ENCODE peak calls at places on chromosome 13, in four cellular contexts. G, N, E and R are unnamed samples.

GRCh38 chr13:41268764-41269163 is 5.4 kb upstream of the MTRF1 start:
- DNase-seq in E (peak; percentile 25), G (peak; percentile 59), N (peak; percentile 28), R (no peak)

GRCh38 chr13:67139551-67139950 is 90.6 kb downstream of the PCDH9 start:
- DNase-seq in N (no peak), E (no peak), G (no peak), R (no peak)

GRCh38 chr13:97043302-97043701 is 49.0 kb upstream of the OXGR1 start:
- DNase-seq in N (no peak), E (peak; percentile 84), G (no peak), R (no peak)

GRCh38 chr13:64453831-64454230 is 2776.3 kb downstream of the PCDH9 start:
- DNase-seq in G (peak; percentile 65), E (no peak), N (no peak), R (no peak)

GRCh38 chr13:41231786-41232185 is 31.6 kb downstream of the MTRF1 start:
- DNase-seq in G (no peak), E (no peak), N (no peak), R (peak; percentile 25)

GRCh38 chr13:112072531-112073244 is 5.7 kb downstream of the SOX1 start:
- DNase-seq in G (peak; percentile 88), E (no peak), N (no peak), R (no peak)

GRCh38 chr13:97329331-97329730 is 104.6 kb upstream of the RAP2A start:
- DNase-seq in N (no peak), E (peak; percentile 22), G (no peak), R (no peak)

GRCh38 chr13:23991119-23991518 is 93.8 kb upstream of the C1QTNF9B start:
- DNase-seq in N (peak; percentile 19), E (no peak), G (no peak), R (peak; percentile 50)

GRCh38 chr13:110307697-110308376 is 753 bp downstream of the COL4A2 start:
- DNase-seq in E (peak; percentile 70), N (no peak), G (peak; percentile 59), R (peak; percentile 40)

GRCh38 chr13:75480691-75481175 is 1.2 kb downstream of the TBC1D4 start:
- DNase-seq in E (peak; percentile 61), N (peak; percentile 87), G (peak; percentile 65), R (peak; percentile 60)

GRCh38 chr13:31699650-31700049 is 39.7 kb upstream of the RXFP2 start:
- DNase-seq in N (no peak), E (no peak), G (peak; percentile 67), R (no peak)

GRCh38 chr13:112908342-112908741 is 60.7 kb upstream of the MCF2L start:
- DNase-seq in G (no peak), N (no peak), E (no peak), R (no peak)

GRCh38 chr13:99979453-99980200 is 2.0 kb upstream of the ZIC2 start:
- DNase-seq in G (peak; percentile 79), E (peak; percentile 29), N (peak; percentile 18), R (peak; percentile 20)

GRCh38 chr13:100461309-100462035 is 127.1 kb downstream of the GGACT start:
- DNase-seq in E (no peak), N (no peak), G (peak; percentile 78), R (no peak)

GRCh38 chr13:29817604-29818378 is 32.6 kb downstream of the UBL3 start:
- DNase-seq in N (no peak), E (peak; percentile 56), G (no peak), R (no peak)

GRCh38 chr13:52070929-52071523 is 46.5 kb downstream of the UTP14C start:
- DNase-seq in G (no peak), N (no peak), E (peak; percentile 53), R (no peak)

GRCh38 chr13:31022491-31022890 is 90.0 kb downstream of the TEX26 start:
- DNase-seq in E (no peak), N (no peak), G (no peak), R (no peak)

GRCh38 chr13:51643882-51644281 is 59.6 kb downstream of the WDFY2 start:
- DNase-seq in G (no peak), E (peak; percentile 94), N (peak; percentile 83), R (no peak)

GRCh38 chr13:112587767-112588489 is at the start of gene TUBGCP3:
- DNase-seq in G (peak; percentile 89), N (peak; percentile 72), E (peak; percentile 95), R (peak; percentile 92)

GRCh38 chr13:112204881-112205327 is 138.0 kb downstream of the SOX1 start:
- DNase-seq in G (peak; percentile 84), E (no peak), N (no peak), R (no peak)

GRCh38 chr13:108963276-108963810 is 333.9 kb downstream of the MYO16 start:
- DNase-seq in G (no peak), N (no peak), E (no peak), R (no peak)

GRCh38 chr13:49669735-49670309 is 21.5 kb downstream of the EBPL start:
- DNase-seq in N (peak; percentile 68), E (peak; percentile 81), G (peak; percentile 77), R (peak; percentile 83)

GRCh38 chr13:40205771-40206240 is 460.6 kb downstream of the FOXO1 start:
- DNase-seq in N (no peak), E (no peak), G (no peak), R (no peak)

GRCh38 chr13:32314968-32315254 is 252 bp downstream of the ZAR1L start:
- DNase-seq in G (peak; percentile 55), E (peak; percentile 81), N (peak; percentile 5), R (peak; percentile 66)

GRCh38 chr13:62293081-62293480 is 877.4 kb upstream of the PCDH20 start:
- DNase-seq in E (no peak), G (no peak), N (peak; percentile 46), R (peak; percentile 4)

GRCh38 chr13:21738636-21739035 is 67.8 kb downstream of the FGF9 start:
- DNase-seq in E (no peak), G (no peak), N (no peak), R (no peak)

DNA sequence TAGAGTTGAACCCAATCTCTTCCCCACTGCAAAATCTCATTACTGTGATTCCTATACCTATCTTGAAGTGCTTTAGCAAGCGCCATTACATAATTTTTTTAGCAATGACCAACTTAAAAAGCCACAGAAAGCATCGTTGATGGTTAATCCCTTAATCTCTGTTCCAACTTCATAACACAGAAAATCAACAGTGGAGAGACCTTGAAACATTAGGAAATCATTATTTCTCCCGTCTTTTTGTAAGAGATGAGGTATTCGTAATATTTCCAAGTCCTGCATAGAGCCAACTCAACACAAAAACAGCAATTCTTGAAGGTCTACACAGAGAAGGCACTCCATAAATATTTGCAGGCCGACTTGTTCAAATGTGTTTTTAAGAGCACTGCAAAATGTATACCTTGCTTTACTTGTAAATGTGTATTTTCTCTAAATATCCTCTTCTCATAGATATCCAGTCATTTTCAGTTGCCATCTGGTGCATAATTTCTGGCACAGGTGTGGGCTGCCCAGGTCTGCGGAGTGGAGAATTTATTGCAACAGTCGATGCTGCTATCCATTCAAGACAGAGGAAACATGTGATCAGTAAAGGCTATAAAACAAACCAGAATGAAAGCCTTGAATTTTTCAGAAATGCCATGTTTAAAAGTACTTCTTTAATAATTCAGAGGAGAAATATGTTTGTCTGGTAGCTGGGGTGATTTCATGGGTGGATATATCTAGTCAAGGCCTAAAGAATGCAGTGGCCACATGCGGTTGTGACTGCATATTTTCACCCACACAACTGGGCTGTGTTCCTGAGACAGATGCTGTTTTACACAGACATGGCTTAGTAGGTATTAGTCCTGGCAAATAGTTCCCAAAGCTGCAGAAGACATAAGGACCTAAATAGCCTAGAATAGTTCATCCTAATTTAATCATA is 234.3 kb upstream of the STARD13 start:
- DNase-seq in E (peak; percentile 94), N (no peak), G (no peak), R (no peak)
- H3K4me2 ChIP-seq in E (peak overlapping the region; percentile 70), N (no peak overlapping the region), G (no peak overlapping the region), R (no peak overlapping the region)

GRCh38 chr13:48504606-48505369 is 28.1 kb downstream of the RCBTB2 start:
- DNase-seq in E (no peak), G (no peak), N (no peak), R (no peak)
- H3K27ac ChIP-seq in E (no peak overlapping the region), G (no peak overlapping the region), N (no peak overlapping the region), R (no peak overlapping the region)

GRCh38 chr13:74414458-74414857 is 280.3 kb upstream of the KLF12 start:
- DNase-seq in N (no peak), E (no peak), G (no peak), R (no peak)

GRCh38 chr13:74406439-74406838 is 272.2 kb upstream of the KLF12 start:
- DNase-seq in N (no peak), G (no peak), E (peak; percentile 23), R (no peak)

GRCh38 chr13:74413482-74413881 is 279.3 kb upstream of the KLF12 start:
- DNase-seq in G (no peak), E (no peak), N (no peak), R (no peak)

GRCh38 chr13:74409551-74409950 is 275.3 kb upstream of the KLF12 start:
- DNase-seq in E (no peak), G (no peak), N (no peak), R (no peak)
- TF ChIP-seq EZH2phosphoT487 in E (no peak), G (no peak), N (no peak), R (no peak)

GRCh38 chr13:114119196-114119595 is 13.2 kb downstream of the RASA3 start:
- DNase-seq in N (peak; percentile 68), E (peak; percentile 92), G (peak; percentile 77), R (peak; percentile 80)

GRCh38 chr13:114120486-114121430 is 11.7 kb downstream of the RASA3 start:
- DNase-seq in G (no peak), E (peak; percentile 28), N (no peak), R (no peak)

GRCh38 chr13:114116734-114117133 is 15.7 kb downstream of the RASA3 start:
- DNase-seq in N (no peak), G (no peak), E (no peak), R (no peak)

GRCh38 chr13:114118086-114118762 is 14.2 kb downstream of the RASA3 start:
- DNase-seq in N (no peak), G (no peak), E (peak; percentile 48), R (no peak)

GRCh38 chr13:114118763-114119123 is 13.7 kb downstream of the RASA3 start:
- DNase-seq in G (no peak), N (peak; percentile 18), E (peak; percentile 65), R (peak; percentile 70)
- H3K4me2 ChIP-seq in G (peak overlapping the region; percentile 50), N (peak overlapping the region; percentile 75), E (peak overlapping the region; percentile 88), R (peak overlapping the region; percentile 65)

GRCh38 chr13:98419786-98420559 is 156.9 kb downstream of the STK24 start:
- DNase-seq in N (no peak), E (no peak), G (no peak), R (no peak)
- H3K27ac ChIP-seq in N (no peak overlapping the region), E (no peak overlapping the region), G (no peak overlapping the region), R (no peak overlapping the region)